ENCODE peak calls at places on chromosomes 2 and 18, in eight cellular contexts. F is choroid plexus epithelial cell, A is fibroblast of the aortic adventitia, K is spleen, P is GM06990, Z is PC-3, H is body of pancreas, X is left lung. L is an unnamed sample.

GRCh38 chr2:230932556-230933511 is 7.8 kb upstream of the GPR55 start:
- DNase-seq in X (peak), K (peak), H (peak), F (peak), Z (no peak), A (peak), P (no peak), L (peak)

GRCh38 chr18:39168723-39169122 is 1603.1 kb upstream of the CELF4 start:
- DNase-seq in K (no peak), H (no peak), P (no peak), A (no peak), F (no peak), X (no peak), Z (no peak), L (no peak)

GRCh38 chr2:109480486-109481195 is 133.1 kb downstream of the SEPTIN10 start:
- DNase-seq in Z (no peak), P (no peak), K (peak), A (no peak), H (no peak), F (no peak), X (no peak), L (no peak)

GRCh38 chr18:59249186-59249774 is 24.0 kb downstream of the RAX start:
- DNase-seq in Z (peak), F (peak), K (no peak), X (no peak), H (peak), A (peak), P (no peak), L (no peak)

GRCh38 chr2:55519908-55520885 is 679 bp downstream of the CFAP36 start:
- DNase-seq in Z (peak), H (peak), A (peak), X (peak), F (peak), P (no peak), K (no peak), L (no peak)

GRCh38 chr2:79985571-79985970 is 319.0 kb downstream of the LRRTM1 start:
- DNase-seq in K (no peak), F (no peak), A (no peak), Z (no peak), P (no peak), X (no peak), H (no peak), L (no peak)

GRCh38 chr2:17813015-17813741 is 3.1 kb upstream of the MSGN1 start:
- DNase-seq in X (no peak), P (peak), K (no peak), F (peak), H (no peak), Z (no peak), A (no peak), L (no peak)

GRCh38 chr2:118294063-118294462 is 205.8 kb downstream of the INSIG2 start:
- DNase-seq in A (no peak), P (no peak), K (no peak), F (no peak), X (no peak), Z (no peak), H (no peak), L (no peak)

GRCh38 chr2:40487592-40487991 is 35.7 kb upstream of the SLC8A1 start:
- DNase-seq in X (peak), Z (no peak), K (no peak), F (peak), H (peak), P (no peak), A (no peak), L (no peak)

GRCh38 chr2:12467303-12467702 is 249.4 kb upstream of the TRIB2 start:
- DNase-seq in X (no peak), F (no peak), K (no peak), H (no peak), P (no peak), A (no peak), Z (no peak), L (no peak)

GRCh38 chr2:88857951-88858406 is 166.5 kb downstream of the RPIA start:
- DNase-seq in X (no peak), K (no peak), F (peak), H (peak), A (peak), Z (no peak), P (no peak), L (no peak)

GRCh38 chr2:55862673-55863390 is 60.8 kb downstream of the EFEMP1 start:
- DNase-seq in K (no peak), Z (peak), F (peak), X (peak), P (no peak), A (peak), H (peak), L (no peak)

GRCh38 chr18:36294031-36294430 is 3.5 kb upstream of the FHOD3 start:
- DNase-seq in P (no peak), X (no peak), K (no peak), H (no peak), F (no peak), A (no peak), Z (peak), L (no peak)

GRCh38 chr2:61178603-61179545 is 16.9 kb downstream of the C2orf74 start:
- DNase-seq in P (no peak), F (peak), Z (peak), A (peak), X (peak), H (peak), K (peak), L (no peak)

GRCh38 chr2:19667536-19667949 is 234.2 kb downstream of the TTC32 start:
- DNase-seq in Z (no peak), X (no peak), F (no peak), P (no peak), A (no peak), K (no peak), H (no peak), L (no peak)

GRCh38 chr2:18413794-18414396 is 146.6 kb downstream of the RDH14 start:
- DNase-seq in P (no peak), F (peak), H (peak), A (peak), X (peak), Z (peak), K (no peak), L (no peak)

GRCh38 chr18:79642626-79643025 is 37.0 kb upstream of the CTDP1 start:
- DNase-seq in F (no peak), K (no peak), Z (no peak), H (no peak), A (peak), P (no peak), X (no peak), L (no peak)

GRCh38 chr2:202909394-202910192 is 1.9 kb downstream of the WDR12 start:
- DNase-seq in Z (no peak), X (no peak), K (no peak), P (no peak), A (no peak), H (no peak), F (peak), L (no peak)

GRCh38 chr2:226423498-226423960 is 376.1 kb downstream of the IRS1 start:
- DNase-seq in X (peak), H (peak), A (no peak), K (peak), Z (peak), P (peak), F (peak), L (no peak)

GRCh38 chr2:23658466-23658942 is 268.4 kb downstream of the ATAD2B start:
- DNase-seq in X (no peak), F (peak), A (no peak), K (no peak), Z (no peak), P (no peak), H (peak), L (no peak)

GRCh38 chr2:134377730-134378129 is 123.9 kb downstream of the MGAT5 start:
- DNase-seq in X (no peak), P (no peak), A (no peak), H (no peak), Z (no peak), F (no peak), K (no peak), L (no peak)

GRCh38 chr2:231472816-231473215 is 8.5 kb upstream of the NCL start:
- DNase-seq in H (no peak), X (no peak), F (no peak), K (no peak), Z (no peak), P (no peak), A (no peak), L (no peak)

GRCh38 chr2:232488097-232488711 is 570 bp upstream of the ECEL1 start:
- DNase-seq in F (no peak), A (no peak), K (no peak), Z (no peak), H (no peak), X (no peak), P (no peak), L (no peak)

GRCh38 chr18:55228707-55229106 is 269.4 kb upstream of the CCDC68 start:
- DNase-seq in A (no peak), F (no peak), Z (no peak), X (no peak), P (no peak), H (no peak), K (peak), L (no peak)

GRCh38 chr18:55232506-55232905 is 273.2 kb upstream of the CCDC68 start:
- DNase-seq in H (no peak), Z (no peak), A (no peak), F (no peak), P (no peak), X (no peak), K (no peak), L (no peak)

GRCh38 chr18:55224086-55224625 is 264.9 kb upstream of the CCDC68 start:
- DNase-seq in K (no peak), F (peak), P (no peak), X (no peak), H (no peak), A (peak), Z (no peak), L (no peak)

GRCh38 chr18:55229682-55230081 is 270.4 kb upstream of the CCDC68 start:
- DNase-seq in X (no peak), F (no peak), P (no peak), A (no peak), H (no peak), K (no peak), Z (peak), L (no peak)

GRCh38 chr18:55228191-55228590 is 268.9 kb upstream of the CCDC68 start:
- DNase-seq in F (peak), Z (no peak), P (no peak), H (no peak), K (no peak), X (no peak), A (peak), L (no peak)
- TF ChIP-seq CTCF in F (peak), Z (no peak), P (no peak), H (no peak), K (no peak), X (no peak), A (no peak), L (no peak)

DNA sequence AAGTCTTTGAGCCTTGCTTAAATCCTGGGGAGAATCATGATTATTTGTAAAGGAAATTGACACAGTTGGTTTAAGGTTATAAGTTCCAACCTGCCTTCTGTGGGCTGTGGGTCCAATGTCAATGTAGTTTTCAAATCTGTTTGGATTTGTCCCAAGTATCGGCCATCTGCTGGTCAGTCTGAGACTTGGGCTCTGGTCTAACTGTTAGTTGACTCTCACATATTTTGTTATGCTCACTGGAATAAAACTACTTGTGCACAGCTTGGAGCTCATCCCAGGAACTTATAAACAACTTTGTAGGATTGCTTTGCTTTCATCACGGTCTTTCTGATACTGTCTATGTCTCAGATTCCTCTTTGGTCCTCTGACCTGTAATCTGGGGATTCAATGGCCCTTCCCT is 1026.2 kb upstream of the ZEB2 start:
- DNase-seq in K (no peak), A (peak), P (no peak), H (no peak), X (no peak), F (peak), Z (peak), L (no peak)
- TF ChIP-seq CTCF in K (no peak), A (peak), P (no peak), H (no peak), X (no peak), F (peak), Z (peak), L (no peak)

GRCh38 chr2:166128156-166128505 is 311 bp upstream of the SCN1A start:
- DNase-seq in Z (no peak), H (no peak), P (peak), A (no peak), K (no peak), F (no peak), X (no peak), L (no peak)

GRCh38 chr2:166126014-166126639 is 1.7 kb downstream of the SCN1A start:
- DNase-seq in P (no peak), K (no peak), X (no peak), F (peak), A (peak), Z (no peak), H (no peak), L (no peak)

GRCh38 chr2:166125557-166125956 is 2.3 kb downstream of the SCN1A start:
- DNase-seq in P (no peak), K (no peak), F (no peak), X (no peak), H (no peak), Z (no peak), A (peak), L (no peak)

DNA sequence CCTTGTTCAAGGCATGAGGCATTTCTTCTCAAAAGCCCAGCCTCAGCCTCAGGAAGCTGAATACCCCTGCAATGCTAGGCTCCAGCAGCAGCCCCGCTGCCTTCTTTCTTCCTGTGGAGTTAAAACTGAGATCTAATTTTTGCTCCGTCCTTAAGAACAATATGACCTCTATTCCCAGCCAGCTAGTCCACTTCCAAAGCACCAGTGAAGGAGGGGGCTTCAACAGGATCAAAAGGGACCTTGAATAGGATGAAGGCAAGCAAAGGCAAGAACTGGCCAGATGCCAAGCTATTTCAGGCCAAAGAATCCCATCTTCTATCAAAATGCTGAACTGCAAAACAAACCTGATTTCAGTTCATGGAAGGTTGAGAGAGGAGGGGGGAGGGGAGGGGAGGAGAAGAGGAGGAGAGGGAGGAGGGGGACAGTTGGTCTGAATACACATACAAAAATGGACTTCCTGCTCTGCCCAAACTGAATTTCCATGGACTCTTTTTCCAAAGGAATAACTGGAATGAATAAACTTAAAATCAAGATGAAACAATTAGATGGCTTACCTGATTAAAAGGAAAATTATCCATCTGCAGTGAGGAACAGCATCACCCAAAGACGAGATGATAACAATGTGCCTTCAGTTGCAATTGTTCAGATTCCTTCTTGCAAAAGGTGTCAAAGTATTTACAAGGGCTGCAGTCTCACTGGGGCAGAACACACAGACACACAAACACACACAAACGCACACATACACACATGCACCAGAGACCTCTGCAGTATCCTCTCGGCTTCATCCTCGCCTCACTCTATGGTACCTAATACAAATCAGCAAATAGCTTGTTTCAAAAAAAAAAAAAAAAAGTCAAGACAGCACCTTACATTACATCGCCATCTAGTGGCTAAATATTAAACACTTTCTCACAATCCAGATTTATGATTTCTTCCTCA is at the start of gene SCN1A:
- DNase-seq in A (peak), F (peak), Z (peak), K (no peak), H (no peak), X (no peak), P (peak), L (no peak)
- TF ChIP-seq CTCF in A (peak), F (peak), Z (peak), K (peak), H (peak), X (peak), P (peak), L (peak)

GRCh38 chr2:149765003-149765402 is 177.4 kb upstream of the MMADHC start:
- DNase-seq in H (no peak), K (no peak), F (no peak), X (no peak), Z (peak), P (no peak), A (no peak), L (no peak)

GRCh38 chr2:149766339-149766738 is 178.8 kb upstream of the MMADHC start:
- DNase-seq in Z (no peak), P (no peak), F (no peak), H (no peak), K (no peak), A (no peak), X (no peak), L (no peak)

GRCh38 chr2:149763358-149763757 is 175.8 kb upstream of the MMADHC start:
- DNase-seq in K (no peak), X (no peak), H (no peak), P (no peak), Z (no peak), A (no peak), F (no peak), L (no peak)

GRCh38 chr2:149767516-149767974 is 180.0 kb upstream of the MMADHC start:
- DNase-seq in P (no peak), K (no peak), H (no peak), Z (peak), F (peak), X (no peak), A (peak), L (no peak)

GRCh38 chr2:149765636-149766035 is 178.1 kb upstream of the MMADHC start:
- DNase-seq in H (no peak), K (no peak), P (no peak), F (no peak), A (no peak), Z (no peak), X (no peak), L (no peak)
- TF ChIP-seq CTCF in H (no peak), K (no peak), P (no peak), F (no peak), A (no peak), Z (no peak), X (no peak), L (no peak)

GRCh38 chr2:152552868-152553267 is 164.4 kb downstream of the PRPF40A start:
- DNase-seq in X (no peak), F (no peak), A (no peak), Z (no peak), K (no peak), P (no peak), H (no peak), L (no peak)

GRCh38 chr2:152556506-152556905 is 160.8 kb downstream of the PRPF40A start:
- DNase-seq in Z (no peak), X (no peak), P (no peak), K (no peak), A (no peak), H (no peak), F (no peak), L (no peak)

GRCh38 chr2:152557273-152557879 is 159.9 kb downstream of the PRPF40A start:
- DNase-seq in F (no peak), A (no peak), Z (no peak), X (no peak), H (no peak), P (no peak), K (no peak), L (no peak)

GRCh38 chr2:152553518-152553917 is 163.7 kb downstream of the PRPF40A start:
- DNase-seq in H (no peak), A (no peak), X (no peak), P (no peak), F (no peak), Z (no peak), K (no peak), L (no peak)

DNA sequence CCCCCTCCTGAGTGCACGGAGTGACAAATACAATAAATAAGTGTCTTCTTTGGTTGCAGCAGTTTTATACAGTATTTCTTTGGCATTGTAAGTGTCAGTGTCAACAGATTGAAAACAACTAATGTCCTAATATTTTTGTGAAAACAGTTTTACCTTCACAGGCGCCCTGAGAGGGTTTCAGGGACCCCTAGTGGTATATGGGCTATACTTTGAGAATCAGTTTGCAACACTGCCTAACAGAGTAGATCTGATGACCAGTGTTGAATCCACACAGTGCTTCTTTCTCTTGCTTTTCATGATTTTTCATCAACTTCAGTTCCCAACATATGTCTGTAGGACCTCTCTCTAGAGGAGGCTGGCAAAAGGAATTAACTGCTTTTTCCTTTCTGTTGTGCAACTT is 162.2 kb downstream of the PRPF40A start:
- DNase-seq in X (no peak), P (no peak), Z (no peak), A (peak), K (no peak), F (peak), H (no peak), L (no peak)
- TF ChIP-seq CTCF in X (no peak), P (peak), Z (peak), A (peak), K (no peak), F (peak), H (no peak), L (peak)

DNA sequence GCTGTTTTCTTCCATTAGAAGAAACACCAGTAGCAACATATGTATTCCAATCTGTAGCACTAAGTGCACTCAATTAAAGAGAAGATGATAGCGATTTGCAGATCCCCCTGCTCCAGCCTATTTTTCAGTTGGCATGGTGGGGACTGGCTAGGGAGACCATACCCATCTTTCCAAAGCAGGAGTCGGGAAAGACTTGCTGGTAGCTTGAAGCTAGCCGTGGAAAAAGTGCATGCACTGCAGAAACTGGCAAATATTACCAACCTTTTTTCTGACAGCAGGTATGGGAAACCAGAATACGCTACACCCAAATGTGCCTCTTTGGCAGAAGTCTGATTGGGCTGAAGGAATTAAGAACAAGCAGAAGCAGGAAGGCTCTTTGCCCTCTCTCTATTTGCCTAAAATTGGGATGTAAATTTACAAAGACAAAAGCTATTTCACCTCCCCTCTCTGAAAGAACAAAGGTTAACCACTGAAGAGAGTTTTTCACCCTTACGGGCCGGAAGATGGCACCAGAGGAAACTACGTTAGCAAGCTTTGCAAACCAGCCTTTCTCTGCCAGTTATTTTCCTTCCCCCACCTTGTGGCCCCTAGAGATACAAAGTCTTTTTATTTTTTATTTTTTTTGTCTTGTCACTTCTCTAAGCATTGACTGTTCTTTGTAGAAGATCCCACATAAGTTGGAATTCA is 273.1 kb downstream of the DLGAP1 start:
- DNase-seq in P (no peak), Z (no peak), K (no peak), H (no peak), A (no peak), F (no peak), X (no peak), L (no peak)
- TF ChIP-seq CTCF in P (peak), Z (no peak), K (no peak), H (no peak), A (no peak), F (no peak), X (no peak), L (peak)

GRCh38 chr2:182577816-182578215 is 138.2 kb upstream of the DNAJC10 start:
- DNase-seq in A (no peak), H (no peak), P (no peak), F (no peak), Z (no peak), X (no peak), K (no peak), L (no peak)

GRCh38 chr2:182573553-182573952 is 142.5 kb upstream of the DNAJC10 start:
- DNase-seq in P (no peak), H (no peak), A (no peak), Z (no peak), F (no peak), K (no peak), X (no peak), L (no peak)
- TF ChIP-seq CTCF in P (no peak), H (no peak), A (no peak), Z (no peak), F (no peak), K (no peak), X (no peak), L (no peak)

GRCh38 chr2:64913357-64913869 is 75.8 kb upstream of the SLC1A4 start:
- DNase-seq in A (no peak), H (peak), P (no peak), X (no peak), F (no peak), K (no peak), Z (peak), L (no peak)
- TF ChIP-seq CTCF in A (no peak), H (no peak), P (peak), X (no peak), F (no peak), K (no peak), Z (peak), L (peak)

GRCh38 chr2:126029316-126029715 is 626.6 kb upstream of the GYPC start:
- DNase-seq in H (no peak), X (no peak), K (no peak), F (no peak), Z (no peak), A (no peak), P (no peak), L (no peak)
- TF ChIP-seq CTCF in H (no peak), X (no peak), K (no peak), F (no peak), Z (no peak), A (no peak), P (no peak), L (no peak)

L was measured in type B pancreatic cell.